ENCODE peak calls at places on chromosomes 4 and X, in six cellular contexts. K, U, Q, G, W and P are unnamed samples.

GRCh38 chrX:5823861-5824260 is 404.8 kb downstream of the NLGN4X start:
- DNase-seq in K (peak), U (no peak), Q (no peak), G (no peak), W (no peak), P (no peak)

GRCh38 chrX:85221361-85221760 is 22.2 kb downstream of the SATL1 start:
- DNase-seq in K (no peak), U (no peak), Q (no peak), G (no peak), W (no peak), P (no peak)

GRCh38 chrX:2859197-2859797 is 30.6 kb downstream of the GYG2 start:
- DNase-seq in K (no peak), U (no peak), Q (no peak), G (no peak), W (no peak), P (no peak)

GRCh38 chr4:172975651-172976229 is 192.9 kb upstream of the GALNT7 start:
- DNase-seq in K (no peak), U (no peak), Q (no peak), G (no peak), W (no peak), P (no peak)

GRCh38 chr4:9984621-9985020 is 36.7 kb downstream of the SLC2A9 start:
- DNase-seq in K (no peak), U (no peak), Q (no peak), G (no peak), W (no peak), P (no peak)

GRCh38 chr4:168449740-168450442 is 30.4 kb downstream of the DDX60L start:
- DNase-seq in K (no peak), U (no peak), Q (peak), G (no peak), W (no peak), P (no peak)

GRCh38 chr4:54473077-54473545 is 184.6 kb upstream of the KIT start:
- DNase-seq in K (no peak), U (no peak), Q (no peak), G (no peak), W (no peak), P (no peak)

GRCh38 chrX:12065251-12065650 is 73.0 kb upstream of the FRMPD4 start:
- DNase-seq in K (peak), U (no peak), Q (peak), G (no peak), W (no peak), P (no peak)

GRCh38 chr4:156193800-156194199 is 240.1 kb upstream of the CTSO start:
- DNase-seq in K (no peak), U (no peak), Q (no peak), G (no peak), W (no peak), P (no peak)

GRCh38 chr4:93065790-93066189 is 762.0 kb downstream of the GRID2 start:
- DNase-seq in K (no peak), U (no peak), Q (no peak), G (no peak), W (no peak), P (no peak)

GRCh38 chrX:119784747-119785446 is 6.5 kb downstream of the RPL39 start:
- DNase-seq in K (no peak), U (peak), Q (peak), G (peak), W (peak), P (no peak)

GRCh38 chr4:157372154-157372553 is 151.6 kb downstream of the GRIA2 start:
- DNase-seq in K (no peak), U (no peak), Q (no peak), G (no peak), W (no peak), P (no peak)

GRCh38 chr4:87031946-87032345 is 97.1 kb downstream of the AFF1 start:
- DNase-seq in K (no peak), U (no peak), Q (no peak), G (no peak), W (no peak), P (no peak)

GRCh38 chr4:113356452-113356851 is 307.0 kb downstream of the ANK2 start:
- DNase-seq in K (no peak), U (no peak), Q (no peak), G (no peak), W (no peak), P (no peak)

GRCh38 chrX:119698835-119699234 is 5.9 kb upstream of the SEPTIN6 start:
- DNase-seq in K (peak), U (no peak), Q (peak), G (no peak), W (peak), P (no peak)

GRCh38 chr4:6840062-6840976 is 57.8 kb downstream of the KIAA0232 start:
- DNase-seq in K (peak), U (no peak), Q (peak), G (no peak), W (no peak), P (no peak)

GRCh38 chrX:96314974-96315373 is 369.7 kb upstream of the DIAPH2 start:
- DNase-seq in K (no peak), U (no peak), Q (peak), G (peak), W (no peak), P (no peak)

GRCh38 chrX:40132751-40133150 is 35.0 kb upstream of the BCOR start:
- DNase-seq in K (no peak), U (no peak), Q (peak), G (no peak), W (no peak), P (peak)

GRCh38 chr4:234178-234577 is 71.1 kb downstream of the ZNF732 start:
- DNase-seq in K (no peak), U (no peak), Q (no peak), G (no peak), W (no peak), P (no peak)

GRCh38 chr4:54090804-54091623 is 8.9 kb upstream of the GSX2 start:
- DNase-seq in K (no peak), U (no peak), Q (peak), G (no peak), W (no peak), P (peak)

GRCh38 chr4:118727360-118727759 is 42.2 kb downstream of the METTL14 start:
- DNase-seq in K (no peak), U (no peak), Q (no peak), G (no peak), W (no peak), P (no peak)

GRCh38 chr4:151709587-151709986 is 51.2 kb downstream of the GATB start:
- DNase-seq in K (no peak), U (no peak), Q (no peak), G (no peak), W (no peak), P (no peak)

GRCh38 chrX:107454302-107454701 is 4.8 kb downstream of the FRMPD3 start:
- DNase-seq in K (no peak), U (peak), Q (peak), G (peak), W (no peak), P (no peak)

GRCh38 chrX:39133971-39134370 is 332.7 kb downstream of the MID1IP1 start:
- DNase-seq in K (peak), U (no peak), Q (no peak), G (peak), W (no peak), P (no peak)

GRCh38 chr4:89056953-89057398 is at the start of gene FAM13A:
- DNase-seq in K (peak), U (no peak), Q (peak), G (no peak), W (peak), P (peak)

GRCh38 chr4:163701915-163702314 is 207.4 kb downstream of the TMA16 start:
- DNase-seq in K (no peak), U (no peak), Q (peak), G (no peak), W (no peak), P (no peak)

GRCh38 chr4:10129196-10130185 is 12.9 kb upstream of the WDR1 start:
- DNase-seq in K (no peak), U (no peak), Q (no peak), G (no peak), W (no peak), P (no peak)

GRCh38 chrX:17596546-17597205 is 140.6 kb upstream of the SCML1 start:
- DNase-seq in K (no peak), U (no peak), Q (peak), G (no peak), W (no peak), P (no peak)

GRCh38 chrX:80602017-80602765 is 181.9 kb downstream of the TENT5D start:
- DNase-seq in K (no peak), U (no peak), Q (no peak), G (no peak), W (no peak), P (no peak)